ENCODE peak calls at places on chromosomes 7 and 10, in four cellular contexts. D is WTC11, L is K562, E is HepG2. M is an unnamed sample.

GRCh38 chr7:45978731-45979211 is 57.7 kb upstream of the IGFBP3 start:
- DNase-seq in D (no peak), L (no peak), E (no peak), M (no peak)

GRCh38 chr7:154916381-154917213 is 86.3 kb downstream of the PAXIP1 start:
- DNase-seq in D (no peak), L (no peak), E (no peak), M (no peak)

GRCh38 chr10:77147871-77148270 is 489.7 kb downstream of the KCNMA1 start:
- DNase-seq in D (no peak), L (no peak), E (no peak), M (no peak)

GRCh38 chr10:95408931-95409873 is 118.4 kb upstream of the PDLIM1 start:
- DNase-seq in D (no peak), L (no peak), E (no peak), M (no peak)

GRCh38 chr7:150369740-150370501 is 1.3 kb downstream of the REPIN1 start:
- DNase-seq in D (peak), L (peak), E (no peak), M (no peak)

GRCh38 chr7:5497158-5498103 is 73.8 kb upstream of the TNRC18 start:
- DNase-seq in D (no peak), L (peak), E (no peak), M (no peak)

GRCh38 chr10:30629653-30630052 is at the start of gene LYZL2:
- DNase-seq in D (no peak), L (no peak), E (no peak), M (no peak)

GRCh38 chr10:122375761-122376160 is 1.3 kb downstream of the PLEKHA1 start:
- DNase-seq in D (no peak), L (no peak), E (no peak), M (no peak)

GRCh38 chr7:7704867-7705266 is 13.5 kb downstream of the RPA3 start:
- DNase-seq in D (no peak), L (no peak), E (no peak), M (no peak)

GRCh38 chr10:100520811-100521210 is 1.1 kb upstream of the SEC31B start:
- DNase-seq in D (no peak), L (no peak), E (no peak), M (no peak)

GRCh38 chr10:125083576-125083920 is 76.8 kb downstream of the CTBP2 start:
- DNase-seq in D (no peak), L (no peak), E (no peak), M (no peak)

GRCh38 chr10:9209105-9209798 is 1154.8 kb downstream of the GATA3 start:
- DNase-seq in D (peak), L (peak), E (peak), M (peak)

GRCh38 chr7:34842782-34843181 is 184.8 kb downstream of the NPSR1 start:
- DNase-seq in D (no peak), L (no peak), E (no peak), M (no peak)

GRCh38 chr10:91521444-91521843 is 111.3 kb downstream of the HECTD2 start:
- DNase-seq in D (no peak), L (no peak), E (no peak), M (no peak)

GRCh38 chr7:24283559-24283899 is 461 bp upstream of the NPY start:
- DNase-seq in D (peak), L (no peak), E (no peak), M (no peak)

GRCh38 chr7:100562195-100563099 is 11.3 kb downstream of the SAP25 start:
- DNase-seq in D (no peak), L (no peak), E (no peak), M (no peak)

GRCh38 chr10:71339796-71340589 is 20.9 kb downstream of the SLC29A3 start:
- DNase-seq in D (no peak), L (peak), E (peak), M (no peak)

GRCh38 chr10:132097609-132098377 is 32.0 kb downstream of the JAKMIP3 start:
- DNase-seq in D (no peak), L (no peak), E (no peak), M (no peak)

GRCh38 chr10:132100556-132101349 is 35.0 kb downstream of the JAKMIP3 start:
- DNase-seq in D (no peak), L (no peak), E (no peak), M (no peak)

GRCh38 chr10:132098539-132099421 is 33.0 kb downstream of the JAKMIP3 start:
- DNase-seq in D (no peak), L (no peak), E (peak), M (no peak)

GRCh38 chr10:132101529-132101928 is 35.8 kb downstream of the JAKMIP3 start:
- DNase-seq in D (no peak), L (peak), E (no peak), M (no peak)

DNA sequence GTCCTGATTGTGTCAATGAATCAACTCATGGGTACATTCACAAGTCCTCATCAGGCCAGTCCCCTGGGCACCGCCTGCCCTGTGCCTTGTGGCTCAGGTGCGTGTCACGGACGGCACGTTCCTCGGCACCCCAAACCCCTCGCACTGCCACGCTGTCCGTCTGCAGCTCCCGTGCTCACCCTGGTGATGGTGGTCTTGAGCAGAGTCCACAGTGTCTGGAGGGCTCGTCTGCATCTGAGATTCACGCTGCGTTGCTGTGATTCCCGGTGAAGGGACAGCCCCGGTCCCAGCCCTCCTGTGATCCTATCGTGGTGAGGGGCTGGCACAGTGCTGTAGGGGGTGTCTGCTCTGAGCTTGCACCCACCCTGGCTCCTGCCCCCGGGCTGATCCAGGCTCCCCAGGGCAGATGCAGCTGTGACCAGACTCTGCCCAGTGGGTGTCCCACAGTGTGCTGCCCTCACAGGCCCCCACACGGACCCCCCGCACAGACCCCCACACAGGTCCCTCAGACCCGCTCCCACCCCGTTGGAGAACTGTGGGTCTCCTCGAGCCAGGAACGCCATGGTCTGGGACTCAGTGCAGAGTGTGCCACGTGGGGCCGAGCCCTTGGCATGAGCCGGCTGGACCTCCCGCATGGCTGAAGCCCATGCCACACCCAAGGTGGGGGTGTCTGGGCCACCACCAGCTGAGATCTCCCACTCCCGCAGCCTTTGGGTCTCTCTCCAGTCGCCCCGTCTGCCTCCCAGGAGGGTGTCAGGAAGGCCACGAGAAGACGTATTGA is 34.1 kb downstream of the JAKMIP3 start:
- DNase-seq in D (no peak), L (no peak), E (no peak), M (no peak)
- TF ChIP-seq USF2 in D (no peak), L (no peak), E (no peak), M (no peak)

GRCh38 chr10:45809829-45810228 is 37.5 kb downstream of the AGAP4 start:
- DNase-seq in D (peak), L (no peak), E (no peak), M (no peak)
- TF ChIP-seq CREM in D (no peak), L (no peak), E (no peak), M (no peak)

GRCh38 chr7:102883098-102883860 is 29.5 kb upstream of the LRRC17 start:
- DNase-seq in D (no peak), L (no peak), E (no peak), M (no peak)
- TF ChIP-seq USF2 in D (no peak), L (no peak), E (no peak), M (no peak)

DNA sequence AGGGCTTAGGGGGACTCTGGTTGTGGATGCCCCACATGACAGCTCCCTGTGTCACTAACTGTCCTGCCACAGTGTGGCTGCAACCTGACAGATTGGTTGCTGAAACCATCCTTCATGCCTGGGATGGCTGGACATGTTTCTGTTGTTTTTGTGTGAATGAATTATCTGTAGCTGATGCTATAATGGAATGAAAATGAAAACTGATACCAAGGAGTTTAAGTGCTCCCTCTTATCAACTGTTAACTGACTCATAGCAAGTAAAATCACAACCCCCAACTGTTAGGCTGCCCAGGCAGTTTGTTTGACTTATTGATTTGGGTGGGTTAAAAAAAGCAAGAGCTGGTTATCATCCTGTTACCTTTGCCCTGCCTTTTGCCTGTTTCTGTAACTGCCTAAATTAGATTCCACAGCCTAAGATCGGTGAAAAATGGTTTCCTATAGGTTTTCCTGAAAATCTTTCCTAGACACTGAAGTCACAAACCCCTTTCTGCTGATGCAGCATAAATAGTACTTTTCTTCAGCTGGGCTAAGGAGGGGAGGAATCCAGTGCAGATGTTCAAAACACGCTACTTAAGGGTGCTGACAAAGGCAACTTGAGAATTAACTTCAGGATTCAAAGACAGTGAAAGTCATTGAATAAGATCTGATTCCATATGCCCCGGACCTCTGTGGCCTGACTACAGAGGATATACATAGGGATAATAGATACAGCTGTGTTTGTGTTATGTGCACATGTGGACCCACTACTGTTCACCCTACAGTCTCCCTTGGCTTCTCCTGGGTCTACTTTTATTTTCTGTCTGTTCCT is 5.7 kb downstream of the FRAT2 start:
- DNase-seq in D (no peak), L (no peak), E (peak), M (no peak)
- TF ChIP-seq CREM in D (no peak), L (no peak), E (peak), M (no peak)

DNA sequence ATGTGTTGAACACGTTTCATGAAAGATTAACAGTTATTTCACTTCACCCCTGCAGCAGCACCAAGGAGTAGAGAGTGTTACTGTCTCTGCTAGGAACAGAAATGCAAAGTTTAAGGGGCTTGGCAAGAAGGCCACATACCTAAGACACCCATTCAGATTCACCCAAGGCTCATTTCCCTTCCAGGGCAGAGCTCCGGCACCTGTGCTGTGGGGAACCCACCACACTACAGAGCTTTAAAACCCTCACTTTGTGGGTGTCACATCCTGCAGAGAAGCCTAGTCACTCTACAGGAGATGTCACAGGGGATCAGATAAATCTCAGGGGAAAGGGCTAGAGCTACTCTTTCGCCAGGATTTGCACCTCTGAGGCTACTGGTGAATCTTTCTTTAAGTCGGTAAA is 176.1 kb upstream of the KLF6 start:
- DNase-seq in D (no peak), L (no peak), E (no peak), M (no peak)
- TF ChIP-seq USF2 in D (no peak), L (no peak), E (no peak), M (no peak)

GRCh38 chr7:133672866-133673265 is 420.0 kb downstream of the EXOC4 start:
- DNase-seq in D (no peak), L (no peak), E (no peak), M (no peak)
- TF ChIP-seq CREM in D (no peak), L (no peak), E (no peak), M (no peak)

DNA sequence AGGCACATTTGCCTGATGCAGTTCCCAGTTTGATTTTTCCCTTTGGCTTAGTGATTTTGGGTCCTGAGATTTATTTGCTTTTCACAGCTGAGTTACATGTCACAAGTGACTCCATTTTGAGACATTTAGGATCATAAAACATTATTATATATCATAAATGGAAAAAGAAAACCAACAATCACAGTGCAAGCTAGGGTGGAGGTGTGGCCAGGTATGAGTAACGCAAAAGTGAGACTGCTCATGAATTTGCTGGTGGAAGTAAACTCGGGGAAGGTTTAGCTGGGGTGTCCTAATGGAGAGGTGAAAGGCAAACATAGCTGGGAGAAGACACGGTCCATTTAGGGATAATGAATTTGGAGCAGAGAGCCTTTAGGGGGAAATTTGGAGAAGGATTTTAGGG is 21.7 kb upstream of the UCN3 start:
- DNase-seq in D (no peak), L (no peak), E (no peak), M (no peak)
- TF ChIP-seq USF2 in D (no peak), L (no peak), E (no peak), M (no peak)

DNA sequence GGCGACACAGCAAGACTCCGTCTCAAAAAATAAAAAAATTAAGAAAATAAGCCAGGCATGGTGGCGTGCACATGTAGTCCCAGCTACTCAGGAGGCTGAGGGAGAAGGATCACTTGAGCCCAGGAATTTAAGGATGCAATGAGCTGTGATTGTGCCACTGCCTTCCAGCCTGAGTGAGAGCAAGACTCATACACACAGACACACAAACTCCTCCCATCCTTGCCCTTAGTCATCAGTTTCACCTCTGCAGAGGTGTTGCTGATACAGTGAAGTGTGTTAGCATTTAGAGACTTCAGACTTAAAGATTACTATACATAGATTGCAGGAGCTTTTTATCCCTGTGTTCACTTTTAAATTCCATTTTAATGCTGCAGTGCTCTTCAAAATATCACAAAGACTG is 5.5 kb upstream of the H2AZ2 start:
- DNase-seq in D (no peak), L (no peak), E (no peak), M (no peak)
- TF ChIP-seq CREM in D (no peak), L (no peak), E (no peak), M (no peak)

GRCh38 chr10:63373176-63373575 is 92.6 kb downstream of the JMJD1C start:
- DNase-seq in D (no peak), L (no peak), E (no peak), M (no peak)

GRCh38 chr10:63376560-63377304 is 89.0 kb downstream of the JMJD1C start:
- DNase-seq in D (no peak), L (no peak), E (no peak), M (peak)

GRCh38 chr10:63375458-63375857 is 90.3 kb downstream of the JMJD1C start:
- DNase-seq in D (no peak), L (no peak), E (no peak), M (no peak)

GRCh38 chr10:63375006-63375405 is 90.8 kb downstream of the JMJD1C start:
- DNase-seq in D (no peak), L (no peak), E (no peak), M (no peak)

GRCh38 chr10:63375859-63376258 is 89.9 kb downstream of the JMJD1C start:
- DNase-seq in D (no peak), L (no peak), E (no peak), M (no peak)
- TF ChIP-seq USF2 in D (no peak), L (no peak), E (no peak), M (no peak)

M was measured in GM12878.